ENCODE peak calls at places on chromosome 9, in four cellular contexts. J is psoas muscle, K is fibroblast of lung, G is neural progenitor cell. X is an unnamed sample. For H3K27me3, the result is how much of the 10 kb centered on the place peaks cover.

GRCh38 chr9:110278080-110278707 is 21.9 kb upstream of the TXN start:
- DNase-seq in G (no peak), K (peak), J (no peak), X (no peak)

GRCh38 chr9:104361207-104361606 is 142.9 kb upstream of the OR13F1 start:
- DNase-seq in J (no peak), G (no peak), K (no peak), X (no peak)

GRCh38 chr9:133074111-133074651 is 12.4 kb downstream of the CEL start:
- DNase-seq in G (no peak), J (no peak), K (peak), X (no peak)

GRCh38 chr9:89281106-89281505 is 29.9 kb upstream of the CKS2 start:
- DNase-seq in J (no peak), K (peak), G (no peak), X (no peak)

GRCh38 chr9:89794918-89795317 is 190.1 kb downstream of the GADD45G start:
- DNase-seq in K (no peak), G (no peak), J (peak), X (peak)

GRCh38 chr9:81902191-81902590 is 26.0 kb upstream of the SPATA31D4 start:
- DNase-seq in K (peak), G (no peak), J (no peak), X (no peak)

GRCh38 chr9:100602302-100602930 is 24.5 kb downstream of the CAVIN4 start:
- DNase-seq in J (no peak), G (peak), K (peak), X (no peak)

GRCh38 chr9:92666236-92666635 is 3.7 kb downstream of the IPPK start:
- DNase-seq in G (no peak), J (peak), K (no peak), X (no peak)

GRCh38 chr9:34396276-34397214 is 19.8 kb upstream of the MYORG start:
- DNase-seq in K (no peak), G (no peak), J (no peak), X (no peak)

GRCh38 chr9:114300846-114301797 is 21.8 kb upstream of the ORM1 start:
- DNase-seq in G (no peak), J (no peak), K (no peak), X (peak)

GRCh38 chr9:72022846-72023245 is 37.6 kb downstream of the C9orf57 start:
- DNase-seq in G (no peak), K (peak), J (no peak), X (no peak)

GRCh38 chr9:74496819-74497749 is at the start of gene RORB:
- DNase-seq in K (peak), J (peak), G (peak), X (peak)

GRCh38 chr9:130837002-130837511 is 2.0 kb downstream of the ABL1 start:
- DNase-seq in J (no peak), K (peak), G (no peak), X (no peak)

GRCh38 chr9:12538842-12539584 is 154.2 kb upstream of the TYRP1 start:
- DNase-seq in G (no peak), K (no peak), J (no peak), X (no peak)

GRCh38 chr9:2934883-2935282 is 91.0 kb upstream of the PUM3 start:
- DNase-seq in K (no peak), J (no peak), G (no peak), X (peak)

GRCh38 chr9:127557466-127557869 is 54.6 kb upstream of the STXBP1 start:
- DNase-seq in J (peak), G (peak), K (no peak), X (no peak)

GRCh38 chr9:124457887-124458431 is 7.7 kb downstream of the ADGRD2 start:
- DNase-seq in G (no peak), J (no peak), K (no peak), X (peak)
- TF ChIP-seq CTCF in G (no peak), J (no peak), K (no peak), X (no peak)

DNA sequence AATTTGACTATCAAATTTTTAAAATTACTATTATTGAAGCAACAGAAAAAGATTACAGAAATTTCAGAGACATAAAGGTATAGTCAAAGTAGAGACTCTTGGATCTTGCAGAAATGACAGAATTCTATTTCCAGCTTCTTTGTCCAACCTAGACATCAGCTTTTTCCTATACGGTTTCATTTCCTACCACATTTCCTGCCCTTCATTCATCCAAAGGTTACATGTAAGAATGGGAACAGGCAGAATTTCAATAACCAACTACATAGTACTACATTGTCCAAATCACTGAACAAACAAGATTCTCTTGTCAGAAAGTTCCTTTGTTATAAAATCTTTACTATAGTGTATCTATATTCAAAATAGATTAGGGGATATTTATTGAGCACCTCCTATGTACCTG is 124.9 kb downstream of the FANCC start:
- DNase-seq in J (no peak), K (no peak), G (no peak), X (no peak)
- H3K27me3 ChIP-seq in J (under half), K (under half), G (under half), X (under half)

DNA sequence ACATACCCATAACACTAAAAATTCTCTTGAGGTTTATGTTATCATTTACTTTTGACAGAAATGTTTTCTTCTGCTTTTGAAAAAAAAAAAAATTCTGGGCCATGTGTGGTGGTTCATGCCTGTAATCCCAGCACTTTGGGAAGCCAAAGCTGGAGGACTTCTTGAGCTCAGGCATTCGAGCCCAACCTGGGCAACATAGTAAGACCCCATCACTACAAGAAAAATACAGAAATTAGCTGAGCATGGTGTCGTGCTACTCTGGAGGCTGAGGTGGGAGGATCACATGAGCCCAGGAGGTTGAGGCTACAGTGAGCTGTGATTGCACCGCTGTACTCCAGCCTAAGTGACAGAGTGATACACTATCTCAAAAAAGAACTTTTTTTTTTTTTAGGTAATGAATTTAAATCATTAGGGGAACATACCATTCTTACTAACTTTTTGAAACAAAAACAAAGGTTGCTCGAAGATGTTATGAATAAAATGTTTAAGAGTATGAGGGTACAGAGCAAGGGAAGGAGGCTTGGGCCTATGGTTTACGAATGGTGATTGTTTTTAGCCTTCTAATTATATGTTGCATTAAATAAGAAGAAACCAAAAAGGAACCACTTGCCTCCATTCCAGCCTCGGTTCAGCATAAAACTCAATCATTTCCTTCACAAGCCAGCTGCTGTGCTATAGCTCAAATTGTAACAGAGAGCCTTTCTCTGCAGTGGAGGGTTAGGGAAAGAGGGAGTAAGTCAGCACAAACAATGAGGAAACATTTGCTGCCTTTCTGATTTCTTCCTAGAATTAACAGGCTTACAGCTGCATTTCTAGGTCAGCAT is 148.6 kb upstream of the DMRT1 start:
- DNase-seq in G (no peak), J (no peak), K (no peak), X (no peak)
- TF ChIP-seq CTCF in G (no peak), J (peak), K (no peak), X (no peak)

GRCh38 chr9:136277746-136278145 is 26.1 kb downstream of the CCDC187 start:
- DNase-seq in K (no peak), J (no peak), G (no peak), X (no peak)

GRCh38 chr9:136274786-136275654 is 28.9 kb downstream of the CCDC187 start:
- DNase-seq in J (no peak), K (no peak), G (no peak), X (no peak)

GRCh38 chr9:136276716-136277115 is 27.2 kb downstream of the CCDC187 start:
- DNase-seq in J (no peak), G (no peak), K (no peak), X (no peak)

GRCh38 chr9:136273921-136274785 is 28.5 kb upstream of the QSOX2 start:
- DNase-seq in J (no peak), G (no peak), K (no peak), X (no peak)

DNA sequence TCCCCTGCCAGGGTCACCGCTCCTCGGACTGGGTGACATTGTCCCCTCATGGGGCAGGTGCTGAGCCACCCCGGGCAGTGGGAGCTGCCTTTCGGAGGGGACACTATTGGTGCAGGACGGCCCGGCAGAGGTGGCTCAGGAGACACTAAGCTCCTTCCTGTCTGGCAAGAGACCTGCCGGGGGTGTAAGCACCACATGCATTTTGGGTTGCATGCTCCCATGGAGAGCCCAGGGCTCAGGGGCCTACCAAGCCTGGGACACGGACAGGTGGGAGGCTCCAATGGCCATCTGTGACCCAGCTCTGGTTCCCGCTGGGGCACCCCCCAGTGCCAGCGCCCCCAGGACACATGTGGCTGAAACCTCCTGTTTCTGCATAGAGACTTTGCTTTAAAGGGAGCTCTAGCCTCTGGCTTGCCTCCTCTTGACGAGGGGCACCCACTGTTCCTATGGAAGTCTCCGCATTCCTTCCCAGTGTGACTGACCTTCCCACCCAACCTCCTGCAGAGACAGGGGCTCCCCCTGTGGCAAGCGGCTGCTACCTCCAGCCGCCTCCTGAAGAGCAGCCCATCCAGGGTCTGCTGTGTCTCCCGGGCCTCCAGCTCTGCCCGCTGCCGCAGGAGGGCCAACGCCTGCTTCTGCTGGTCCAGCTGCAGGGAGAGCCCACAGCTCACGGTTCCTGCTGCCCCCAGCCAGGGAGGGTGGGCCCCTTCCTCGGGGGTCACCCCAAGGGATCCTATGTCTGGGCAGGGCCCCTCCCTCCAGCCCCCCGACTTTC is 28.1 kb downstream of the CCDC187 start:
- DNase-seq in K (no peak), G (peak), J (no peak), X (no peak)
- H3K27me3 ChIP-seq in K (under half), G (under half), J (half or more), X (under half)

GRCh38 chr9:125746017-125746773 is 978 bp upstream of the PBX3 start:
- DNase-seq in K (peak), J (peak), G (peak), X (peak)
- TF ChIP-seq CTCF in K (no peak), J (no peak), G (no peak), X (no peak)

GRCh38 chr9:68476889-68477288 is 63.8 kb downstream of the TMEM252 start:
- DNase-seq in G (no peak), J (no peak), K (no peak), X (no peak)
- H3K27me3 ChIP-seq in G (half or more), J (under half), K (under half), X (under half)

GRCh38 chr9:107626118-107626517 is 136.5 kb upstream of the KLF4 start:
- DNase-seq in K (no peak), G (no peak), J (no peak), X (no peak)
- TF ChIP-seq CTCF in K (no peak), G (no peak), J (no peak), X (no peak)

X was measured in sigmoid colon.